ENCODE peak calls at places on chromosomes 5 and 9, in six cellular contexts. C is stomach, Q is IMR-90, T is GM06990, O is WTC11, L is MM.1S. Z is an unnamed sample.

GRCh38 chr9:38423939-38424843 is at the start of gene IGFBPL1:
- DNase-seq in C (no peak), Q (no peak), T (peak), O (peak), L (peak), Z (peak)

GRCh38 chr9:136980669-136981478 is 1.9 kb upstream of the LCNL1 start:
- DNase-seq in C (no peak), Q (no peak), T (no peak), O (no peak), L (no peak), Z (peak)

GRCh38 chr9:113708821-113709713 is 167.0 kb upstream of the ZNF618 start:
- DNase-seq in C (no peak), Q (no peak), T (no peak), O (no peak), L (no peak), Z (no peak)

GRCh38 chr5:71769265-71769664 is 50.2 kb downstream of the CARTPT start:
- DNase-seq in C (no peak), Q (no peak), T (no peak), O (no peak), L (no peak), Z (no peak)

GRCh38 chr9:459491-460444 is 245.1 kb downstream of the DOCK8 start:
- DNase-seq in C (no peak), Q (no peak), T (no peak), O (no peak), L (no peak), Z (no peak)

GRCh38 chr5:1655496-1656270 is 131.9 kb upstream of the LPCAT1 start:
- DNase-seq in C (no peak), Q (no peak), T (no peak), O (no peak), L (no peak), Z (no peak)

GRCh38 chr5:393846-394275 is 49.1 kb upstream of the EXOC3 start:
- DNase-seq in C (no peak), Q (peak), T (no peak), O (no peak), L (no peak), Z (no peak)

GRCh38 chr9:131318211-131318610 is 28.7 kb downstream of the PLPP7 start:
- DNase-seq in C (no peak), Q (no peak), T (no peak), O (no peak), L (no peak), Z (no peak)

GRCh38 chr9:116008278-116008677 is 145.3 kb upstream of the PAPPA start:
- DNase-seq in C (no peak), Q (peak), T (no peak), O (no peak), L (no peak), Z (no peak)

GRCh38 chr5:94694671-94695070 is 76.2 kb downstream of the SLF1 start:
- DNase-seq in C (no peak), Q (no peak), T (no peak), O (no peak), L (no peak), Z (no peak)

GRCh38 chr5:94702729-94703128 is 84.3 kb downstream of the SLF1 start:
- DNase-seq in C (no peak), Q (no peak), T (peak), O (no peak), L (peak), Z (no peak)

GRCh38 chr5:94700592-94700991 is 82.1 kb downstream of the SLF1 start:
- DNase-seq in C (no peak), Q (no peak), T (peak), O (no peak), L (no peak), Z (no peak)

GRCh38 chr5:94693845-94694370 is 75.4 kb downstream of the SLF1 start:
- DNase-seq in C (no peak), Q (no peak), T (no peak), O (no peak), L (no peak), Z (no peak)

DNA sequence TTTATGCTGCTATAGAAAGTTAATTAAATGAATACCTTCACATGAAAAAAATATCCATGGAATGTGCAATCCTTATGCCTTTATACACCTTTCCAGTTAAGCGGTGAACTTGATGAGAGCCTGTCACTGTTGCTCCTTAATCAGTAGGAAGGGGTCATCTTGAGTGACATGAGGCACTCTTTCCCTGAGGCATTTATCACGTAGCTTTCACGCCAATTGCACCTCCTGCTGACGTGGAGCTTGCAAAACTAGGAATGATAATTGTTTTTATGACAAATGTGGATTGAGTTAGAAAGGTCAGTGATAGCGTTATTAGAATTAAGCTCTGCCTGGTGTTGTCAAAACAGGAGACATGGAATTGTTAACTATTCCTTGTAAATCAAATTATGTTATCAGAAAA is 79.7 kb downstream of the SLF1 start:
- DNase-seq in C (no peak), Q (no peak), T (no peak), O (no peak), L (no peak), Z (no peak)
- TF ChIP-seq CTCF in C (no peak), Q (no peak), T (no peak), O (no peak), L (no peak), Z (no peak)

DNA sequence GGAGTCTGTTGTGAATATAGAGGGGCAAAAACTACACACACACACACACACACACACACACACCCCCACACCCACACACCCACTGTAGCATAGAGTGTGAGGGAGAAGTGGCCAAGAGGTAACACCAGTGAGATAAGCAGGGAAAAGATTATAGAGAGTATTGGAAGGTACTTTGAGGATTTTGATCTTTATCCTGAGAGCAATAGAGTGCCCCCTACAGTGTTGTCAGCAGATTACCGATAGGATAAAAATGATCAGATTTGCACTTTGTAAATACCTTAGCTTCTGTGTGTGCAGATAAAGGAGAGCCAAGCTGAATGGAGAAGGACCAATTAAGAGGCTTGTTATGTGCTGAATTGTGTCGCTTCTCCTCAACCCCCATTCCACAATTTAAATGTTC is 32.3 kb downstream of the ERCC6L2 start:
- DNase-seq in C (no peak), Q (no peak), T (no peak), O (no peak), L (no peak), Z (no peak)
- TF ChIP-seq CTCF in C (no peak), Q (peak), T (peak), O (no peak), L (peak), Z (no peak)

DNA sequence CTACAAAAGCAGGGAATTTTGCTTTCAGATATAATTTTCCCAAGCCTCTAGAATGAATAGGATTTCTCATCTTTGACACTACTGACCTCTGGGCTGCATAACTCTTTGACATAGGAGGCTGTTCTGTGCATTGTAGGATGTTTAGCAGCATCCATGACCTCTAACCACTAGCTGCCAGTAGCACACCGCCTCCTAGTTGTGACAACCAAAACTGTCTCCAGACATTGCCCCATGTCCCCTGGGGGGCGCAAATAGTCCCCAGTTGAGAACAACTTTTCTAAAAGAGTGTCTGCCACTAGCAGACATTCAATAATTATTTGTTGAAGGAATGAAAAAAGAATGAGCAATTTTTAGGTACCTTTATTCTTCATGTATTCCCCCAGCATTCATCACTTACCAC is 51.8 kb downstream of the POU4F3 start:
- DNase-seq in C (no peak), Q (no peak), T (no peak), O (peak), L (no peak), Z (no peak)
- TF ChIP-seq CTCF in C (no peak), Q (no peak), T (peak), O (peak), L (peak), Z (peak)

GRCh38 chr9:89060790-89061189 is 69.5 kb downstream of the S1PR3 start:
- DNase-seq in C (no peak), Q (no peak), T (no peak), O (no peak), L (no peak), Z (no peak)

GRCh38 chr9:89059925-89060506 is 68.7 kb downstream of the S1PR3 start:
- DNase-seq in C (no peak), Q (no peak), T (no peak), O (no peak), L (no peak), Z (no peak)

GRCh38 chr9:89054865-89055495 is 63.7 kb downstream of the S1PR3 start:
- DNase-seq in C (no peak), Q (no peak), T (no peak), O (no peak), L (no peak), Z (no peak)

DNA sequence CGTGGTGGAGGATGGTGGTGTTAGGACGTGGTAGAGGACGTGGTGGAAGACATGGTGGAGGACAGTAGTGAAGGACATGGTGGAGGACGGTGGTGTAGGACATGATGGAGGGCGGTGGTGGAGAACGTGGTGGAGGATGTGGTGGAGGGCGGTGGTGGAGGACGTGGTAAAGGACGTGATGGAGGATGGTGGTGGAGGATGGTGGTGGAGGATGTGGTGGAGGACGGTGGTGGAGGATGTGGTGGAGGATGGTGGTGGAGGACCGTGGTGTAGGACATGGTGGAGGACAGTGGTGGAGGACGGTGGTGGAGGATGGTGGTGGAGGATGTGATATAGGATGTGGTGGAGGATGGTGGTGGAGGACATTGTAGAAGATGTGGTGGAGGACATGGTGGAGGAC is 67.6 kb downstream of the S1PR3 start:
- DNase-seq in C (no peak), Q (no peak), T (no peak), O (no peak), L (no peak), Z (no peak)
- TF ChIP-seq CTCF in C (no peak), Q (no peak), T (no peak), O (no peak), L (no peak), Z (no peak)

GRCh38 chr5:137078171-137078665 is 420.9 kb downstream of the SPOCK1 start:
- DNase-seq in C (no peak), Q (peak), T (no peak), O (no peak), L (no peak), Z (peak)
- TF ChIP-seq CTCF in C (no peak), Q (no peak), T (no peak), O (no peak), L (no peak), Z (no peak)

DNA sequence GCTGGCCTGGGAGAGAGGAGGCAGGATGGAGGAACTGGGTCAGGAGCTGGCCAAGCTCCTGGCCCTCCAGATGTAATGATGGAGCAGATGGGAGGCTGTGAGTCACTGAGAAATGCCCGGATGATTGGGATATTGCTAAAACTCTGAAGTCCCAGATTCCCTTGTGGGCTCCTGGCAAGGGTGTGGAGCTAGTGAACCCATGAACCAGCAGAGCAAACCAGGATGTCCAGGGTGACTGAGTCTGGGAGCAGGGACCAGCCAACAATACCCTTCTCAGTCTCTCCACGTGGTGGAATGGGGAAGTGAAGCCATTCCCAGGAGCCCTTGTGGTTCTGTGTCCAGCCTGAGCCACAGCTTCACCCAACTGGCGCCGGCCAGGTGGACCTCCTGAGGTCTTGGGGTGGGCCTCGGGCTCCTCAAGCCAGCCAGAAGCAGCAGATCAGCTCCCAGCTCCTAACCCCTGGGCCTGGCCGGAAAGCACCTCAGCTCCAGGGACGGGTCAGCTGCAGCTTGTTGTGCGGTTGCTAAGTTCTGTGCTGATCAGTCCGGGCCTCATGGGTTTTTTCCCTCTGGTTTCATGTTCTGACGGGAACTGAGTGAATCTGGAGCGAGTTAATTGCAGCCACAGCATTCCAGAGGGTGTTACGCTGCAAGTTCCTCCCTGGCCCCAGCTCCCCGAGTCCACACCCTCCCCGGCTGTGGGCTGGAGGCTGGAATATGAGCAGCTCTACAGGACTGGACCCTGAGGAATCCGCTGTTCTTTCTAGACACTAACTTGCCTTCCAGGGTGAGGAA is 37.6 kb downstream of the DUSP1 start:
- DNase-seq in C (peak), Q (peak), T (no peak), O (no peak), L (no peak), Z (peak)
- TF ChIP-seq CTCF in C (no peak), Q (no peak), T (no peak), O (no peak), L (no peak), Z (no peak)

GRCh38 chr5:69270827-69271226 is 36.1 kb downstream of the CDK7 start:
- DNase-seq in C (no peak), Q (no peak), T (no peak), O (no peak), L (no peak), Z (no peak)

GRCh38 chr5:69261034-69261433 is 26.3 kb downstream of the CDK7 start:
- DNase-seq in C (no peak), Q (peak), T (no peak), O (no peak), L (no peak), Z (no peak)

GRCh38 chr5:69268899-69269298 is 34.2 kb downstream of the CDK7 start:
- DNase-seq in C (no peak), Q (no peak), T (no peak), O (no peak), L (no peak), Z (no peak)

GRCh38 chr5:69271376-69271775 is 36.7 kb downstream of the CDK7 start:
- DNase-seq in C (no peak), Q (peak), T (no peak), O (no peak), L (no peak), Z (no peak)

DNA sequence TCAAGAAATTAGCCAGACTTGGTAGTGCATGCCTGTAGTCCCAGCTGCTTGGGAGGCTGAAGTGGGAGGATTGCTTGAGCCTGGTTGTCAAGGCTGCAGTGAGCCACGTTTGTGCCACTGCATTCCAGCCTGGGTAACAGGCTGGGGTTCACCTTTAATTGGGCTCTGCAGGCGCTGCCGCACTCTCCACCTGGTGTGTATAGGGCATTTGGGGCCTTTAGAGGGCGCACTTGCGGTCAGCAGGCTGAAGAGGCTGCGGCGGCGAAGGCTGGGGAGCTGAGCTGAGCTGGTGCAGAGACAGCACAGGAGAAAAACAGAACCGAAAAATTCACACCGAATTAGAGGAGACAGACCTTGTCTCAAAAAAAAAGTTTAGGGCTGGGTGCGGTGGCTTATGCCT is 31.2 kb downstream of the CDK7 start:
- DNase-seq in C (no peak), Q (no peak), T (peak), O (peak), L (no peak), Z (peak)
- TF ChIP-seq CTCF in C (no peak), Q (peak), T (peak), O (peak), L (peak), Z (peak)

GRCh38 chr5:132065351-132065937 is 5.0 kb downstream of the IL3 start:
- DNase-seq in C (peak), Q (peak), T (peak), O (peak), L (peak), Z (peak)
- TF ChIP-seq CTCF in C (peak), Q (peak), T (peak), O (peak), L (peak), Z (peak)

Z was measured in nephron progenitor cell.